ENCODE peak calls at places on chromosomes 13 and 19, in eight cellular contexts. L, F, T, U, H, V, P and W are unnamed samples.
A peak's percentile ranks its signal among the peaks of the same experiment; 100 is the strongest.

GRCh38 chr13:22592515-22592914 is 588.3 kb upstream of the SGCG start:
- DNase-seq in T (no peak), P (peak; percentile 0), U (no peak), H (no peak), L (no peak), V (no peak), F (no peak), W (no peak)

GRCh38 chr19:47240996-47241918 is 10.3 kb upstream of the BBC3 start:
- DNase-seq in T (peak; percentile 86), U (peak; percentile 92), P (peak; percentile 79), F (peak; percentile 71), L (peak; percentile 90), H (peak; percentile 72), V (peak; percentile 88), W (peak; percentile 74)

GRCh38 chr19:18417250-18418033 is 1.8 kb upstream of the SSBP4 start:
- DNase-seq in L (peak; percentile 89), T (peak; percentile 49), V (peak; percentile 43), F (peak; percentile 77), P (peak; percentile 73), U (peak; percentile 95), H (no peak), W (no peak)

GRCh38 chr13:112733661-112734379 is 44.0 kb downstream of the ATP11A start:
- DNase-seq in H (no peak), U (no peak), L (peak; percentile 48), F (peak; percentile 94), P (no peak), V (no peak), T (no peak), W (no peak)

GRCh38 chr13:58712191-58712590 is 1080.6 kb downstream of the PCDH17 start:
- DNase-seq in T (no peak), U (no peak), F (no peak), L (no peak), V (no peak), P (no peak), H (no peak), W (no peak)

GRCh38 chr13:28136916-28137315 is 1.4 kb upstream of the PAN3 start:
- DNase-seq in L (no peak), T (peak; percentile 37), V (no peak), P (no peak), U (no peak), F (no peak), H (no peak), W (no peak)

GRCh38 chr13:33283195-33283910 is 2.2 kb downstream of the STARD13 start:
- DNase-seq in F (no peak), U (no peak), L (no peak), P (no peak), H (no peak), T (no peak), V (no peak), W (no peak)

GRCh38 chr13:52034616-52035226 is 10.2 kb downstream of the UTP14C start:
- DNase-seq in U (no peak), L (no peak), P (peak; percentile 20), H (no peak), V (no peak), F (no peak), T (no peak), W (no peak)

GRCh38 chr13:111066544-111066943 is 48.6 kb upstream of the ARHGEF7 start:
- DNase-seq in F (no peak), V (no peak), H (no peak), P (no peak), U (no peak), T (no peak), L (no peak), W (no peak)

GRCh38 chr13:30615851-30616311 is 1.8 kb upstream of the USPL1 start:
- DNase-seq in T (peak; percentile 41), H (no peak), F (no peak), L (no peak), V (peak; percentile 43), P (peak; percentile 41), U (no peak), W (no peak)

GRCh38 chr19:34188388-34188787 is 16.1 kb downstream of the LSM14A start:
- DNase-seq in V (peak; percentile 31), F (no peak), H (no peak), L (no peak), T (no peak), U (no peak), P (no peak), W (no peak)

GRCh38 chr13:106401081-106401480 is 134.4 kb downstream of the EFNB2 start:
- DNase-seq in U (no peak), L (no peak), V (no peak), T (no peak), F (no peak), H (no peak), P (no peak), W (no peak)

GRCh38 chr13:29654807-29655547 is 59.5 kb upstream of the SLC7A1 start:
- DNase-seq in H (no peak), F (no peak), V (no peak), P (peak; percentile 86), U (no peak), L (no peak), T (no peak), W (no peak)

GRCh38 chr19:38675611-38676010 is 28.2 kb downstream of the ACTN4 start:
- DNase-seq in V (no peak), T (no peak), H (no peak), P (no peak), F (no peak), U (no peak), L (no peak), W (no peak)

GRCh38 chr19:31459430-31459829 is 110.2 kb upstream of the TSHZ3 start:
- DNase-seq in V (no peak), P (no peak), T (no peak), U (no peak), L (no peak), F (no peak), H (no peak), W (no peak)

GRCh38 chr19:30870861-30871260 is 478.4 kb downstream of the TSHZ3 start:
- DNase-seq in F (no peak), P (peak; percentile 1), V (no peak), L (no peak), U (peak; percentile 75), H (no peak), T (no peak), W (no peak)

GRCh38 chr13:25372275-25373081 is 704 bp downstream of the ATP8A2 start:
- DNase-seq in F (no peak), P (no peak), H (no peak), U (no peak), L (no peak), T (no peak), V (no peak), W (no peak)

GRCh38 chr13:83340170-83340569 is 542.1 kb downstream of the SLITRK1 start:
- DNase-seq in L (no peak), F (peak; percentile 13), P (no peak), T (no peak), H (no peak), U (no peak), V (no peak), W (no peak)

GRCh38 chr13:113630296-113630695 is 27.7 kb downstream of the ATP4B start:
- DNase-seq in H (no peak), V (no peak), U (no peak), P (no peak), T (no peak), L (no peak), F (no peak), W (no peak)

GRCh38 chr13:45297456-45298205 is 43.4 kb downstream of the TPT1 start:
- DNase-seq in L (no peak), P (no peak), H (no peak), U (peak; percentile 53), F (no peak), T (peak; percentile 37), V (no peak), W (no peak)

GRCh38 chr19:38061294-38061693 is 154.3 kb downstream of the SIPA1L3 start:
- DNase-seq in P (peak; percentile 95), T (no peak), L (no peak), U (no peak), H (no peak), F (no peak), V (peak; percentile 64), W (no peak)

GRCh38 chr13:42497798-42498197 is 76.2 kb upstream of the TNFSF11 start:
- DNase-seq in H (no peak), U (no peak), P (peak; percentile 40), L (no peak), V (peak; percentile 78), F (no peak), T (peak; percentile 87), W (no peak)

GRCh38 chr13:25286308-25286968 is 850 bp downstream of the MTMR6 start:
- DNase-seq in P (peak; percentile 58), V (peak; percentile 50), U (no peak), F (no peak), H (no peak), L (no peak), T (peak; percentile 66), W (no peak)

GRCh38 chr19:43463381-43464088 is 1.9 kb downstream of the LYPD3 start:
- DNase-seq in P (peak; percentile 79), L (peak; percentile 99), U (peak; percentile 99), V (peak; percentile 97), H (peak; percentile 98), F (peak; percentile 84), T (peak; percentile 97), W (peak; percentile 98)

GRCh38 chr13:30191491-30192100 is 115.8 kb downstream of the KATNAL1 start:
- DNase-seq in V (peak; percentile 26), T (no peak), H (no peak), P (peak; percentile 54), U (no peak), L (no peak), F (no peak), W (no peak)